ENCODE peak calls at places on chromosomes 3 and 15, in seven cellular contexts. D is NT2/D1; M is adipocyte; W is CD4-positive, CD25-positive, alpha-beta regulatory T cell; H is stomach; T is upper lobe of left lung; X is psoas muscle. R is an unnamed sample.

GRCh38 chr3:18423401-18424212 is 1.5 kb downstream of the SATB1 start:
- DNase-seq in D (no peak), M (peak; percentile 76), W (peak; percentile 51), H (peak; percentile 48), T (no peak), X (no peak), R (peak; percentile 75)

GRCh38 chr3:181103605-181104004 is 114.1 kb upstream of the DNAJC19 start:
- DNase-seq in D (peak; percentile 70), M (no peak), W (no peak), H (no peak), T (no peak), X (no peak), R (peak; percentile 47)

GRCh38 chr15:90412356-90413194 is 24.5 kb downstream of the IQGAP1 start:
- DNase-seq in D (peak; percentile 33), M (peak; percentile 74), W (no peak), H (peak; percentile 59), T (no peak), X (no peak), R (no peak)

GRCh38 chr15:96053039-96054021 is 277.2 kb upstream of the NR2F2 start:
- DNase-seq in D (no peak), M (no peak), W (no peak), H (peak; percentile 75), T (peak; percentile 92), X (peak; percentile 78), R (peak; percentile 70)

GRCh38 chr3:33687406-33688010 is 30.5 kb downstream of the CLASP2 start:
- DNase-seq in D (no peak), M (peak; percentile 65), W (no peak), H (no peak), T (no peak), X (no peak), R (no peak)

GRCh38 chr3:45208587-45208986 is 17.5 kb downstream of the TMEM158 start:
- DNase-seq in D (no peak), M (no peak), W (no peak), H (no peak), T (no peak), X (no peak), R (no peak)

GRCh38 chr3:44359146-44359751 is 20.7 kb downstream of the TCAIM start:
- DNase-seq in D (peak; percentile 62), M (no peak), W (no peak), H (no peak), T (no peak), X (no peak), R (peak; percentile 61)

GRCh38 chr3:195811756-195812155 is at the start of gene MUC4:
- DNase-seq in D (no peak), M (no peak), W (no peak), H (no peak), T (no peak), X (no peak), R (peak; percentile 80)

GRCh38 chr15:80609512-80609946 is 85.6 kb upstream of the ABHD17C start:
- DNase-seq in D (no peak), M (peak; percentile 25), W (no peak), H (no peak), T (no peak), X (no peak), R (peak; percentile 81)

GRCh38 chr3:21747376-21747775 is 3.6 kb downstream of the ZNF385D start:
- DNase-seq in D (no peak), M (no peak), W (no peak), H (no peak), T (no peak), X (no peak), R (no peak)

GRCh38 chr15:70140543-70141375 is 43.0 kb upstream of the TLE3 start:
- DNase-seq in D (peak; percentile 64), M (no peak), W (peak; percentile 8), H (peak; percentile 39), T (no peak), X (peak; percentile 39), R (no peak)

GRCh38 chr3:151550642-151551041 is 89.8 kb upstream of the IGSF10 start:
- DNase-seq in D (no peak), M (no peak), W (no peak), H (no peak), T (no peak), X (no peak), R (no peak)

GRCh38 chr3:44880284-44880683 is 5.9 kb downstream of the TGM4 start:
- DNase-seq in D (no peak), M (no peak), W (no peak), H (no peak), T (no peak), X (no peak), R (no peak)

GRCh38 chr3:61562042-61562809 is 855 bp downstream of the PTPRG start:
- DNase-seq in D (no peak), M (peak; percentile 69), W (no peak), H (no peak), T (peak; percentile 86), X (peak; percentile 69), R (peak; percentile 38)

GRCh38 chr3:142863965-142864924 is 24.6 kb downstream of the PCOLCE2 start:
- DNase-seq in D (no peak), M (no peak), W (no peak), H (no peak), T (no peak), X (no peak), R (no peak)

DNA sequence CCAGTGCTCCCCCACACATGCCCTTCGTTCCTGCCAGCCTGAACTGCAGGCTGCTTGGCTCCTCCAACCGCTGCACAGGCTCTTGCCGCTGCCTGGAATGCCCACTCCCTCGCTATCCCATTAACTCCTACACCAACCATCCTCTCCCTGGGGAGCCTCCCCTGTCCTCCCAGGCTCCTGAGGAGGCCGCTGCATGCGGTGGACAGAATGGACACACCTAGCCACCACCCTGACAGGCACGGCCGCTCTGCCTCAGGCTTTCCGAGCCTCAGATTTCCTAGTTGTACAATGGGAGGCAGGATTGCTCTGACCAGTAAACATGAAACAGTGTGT is 2.3 kb downstream of the PLXNB1 start:
- DNase-seq in D (no peak), M (peak; percentile 16), W (no peak), H (no peak), T (no peak), X (no peak), R (no peak)
- H3K4me3 ChIP-seq in D (no peak overlapping the region), M (peak overlapping the region; percentile 82), W (no peak overlapping the region), H (peak overlapping the region; percentile 84), T (no peak overlapping the region), X (peak overlapping the region; percentile 84), R (no peak overlapping the region)

DNA sequence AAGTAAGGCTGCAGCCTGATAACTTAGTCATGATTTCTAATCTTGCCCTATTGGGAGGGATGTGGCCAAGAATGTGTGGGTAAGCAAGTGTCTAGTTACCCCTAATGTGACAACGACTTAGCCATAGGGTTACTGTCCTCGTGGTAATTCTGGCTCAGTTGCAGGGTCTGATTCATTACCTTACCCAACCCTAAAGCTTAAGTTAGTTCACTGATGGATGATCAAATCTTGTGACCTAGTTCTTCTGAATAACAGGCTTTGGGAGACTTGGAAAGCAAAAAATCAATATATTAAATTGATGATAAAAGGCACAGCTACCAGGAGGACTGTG is 1.6 kb upstream of the INTS14 start:
- DNase-seq in D (no peak), M (no peak), W (no peak), H (no peak), T (no peak), X (no peak), R (no peak)
- H3K4me1 ChIP-seq in D (no peaks in the 10 kb centered on the region), M (peaks cover 26% of the 10 kb centered on the region), W (peaks cover 20% of the 10 kb centered on the region), H (peaks cover 31% of the 10 kb centered on the region), T (peaks cover 24% of the 10 kb centered on the region), X (peaks cover 17% of the 10 kb centered on the region), R (peaks cover 14% of the 10 kb centered on the region)

GRCh38 chr3:122077293-122078234 is 22.4 kb downstream of the CD86 start:
- DNase-seq in D (no peak), M (no peak), W (no peak), H (no peak), T (no peak), X (no peak), R (no peak)

GRCh38 chr3:122074621-122075265 is 19.6 kb downstream of the CD86 start:
- DNase-seq in D (no peak), M (no peak), W (no peak), H (no peak), T (no peak), X (peak; percentile 62), R (no peak)

GRCh38 chr3:122078235-122078935 is 23.2 kb downstream of the CD86 start:
- DNase-seq in D (no peak), M (no peak), W (no peak), H (no peak), T (no peak), X (no peak), R (no peak)

GRCh38 chr3:122079524-122079923 is 24.4 kb downstream of the CD86 start:
- DNase-seq in D (no peak), M (no peak), W (no peak), H (no peak), T (no peak), X (no peak), R (no peak)

DNA sequence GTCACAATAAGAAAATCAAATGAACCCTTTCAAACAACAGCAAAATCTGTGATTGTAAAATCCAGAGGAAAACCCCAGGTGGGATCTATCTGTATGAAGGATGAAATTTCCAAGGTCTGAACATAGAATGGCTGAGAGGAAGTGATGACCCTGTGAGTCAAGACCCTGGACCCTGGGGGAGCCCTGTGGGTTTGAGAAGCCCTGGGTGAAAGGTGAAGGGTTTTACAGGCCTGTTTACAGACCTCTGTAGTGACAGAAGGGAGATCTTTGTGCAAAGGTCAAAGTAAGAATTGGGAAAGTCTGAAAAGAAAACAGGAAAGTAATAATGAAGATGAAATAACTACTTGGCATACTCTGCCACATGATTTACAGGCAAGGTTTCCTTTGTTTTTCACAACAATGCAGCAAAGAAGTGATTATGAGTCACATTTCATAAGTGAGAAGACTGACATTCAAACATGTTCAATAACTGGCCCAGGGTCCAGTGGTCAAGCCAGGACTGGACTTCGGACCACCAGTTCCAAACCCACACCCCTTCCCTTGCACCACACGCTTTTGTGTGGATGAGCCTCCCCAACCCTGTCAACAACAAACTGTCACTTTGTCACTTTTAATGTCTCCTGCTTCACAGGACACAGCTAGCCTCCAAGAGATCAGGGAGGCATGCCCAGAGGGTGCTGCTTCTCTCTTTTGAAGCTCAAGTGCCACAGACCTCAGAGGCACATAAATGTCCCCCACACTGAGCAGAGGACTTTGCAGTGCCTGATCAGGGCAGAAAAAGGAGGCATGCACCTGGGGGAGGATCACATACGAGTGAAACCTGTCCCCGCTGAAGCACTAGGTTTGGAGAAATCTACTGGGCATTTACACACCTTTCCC is 21.5 kb downstream of the CD86 start:
- DNase-seq in D (no peak), M (no peak), W (no peak), H (no peak), T (no peak), X (no peak), R (no peak)
- H3K4me3 ChIP-seq in D (no peak overlapping the region), M (no peak overlapping the region), W (no peak overlapping the region), H (no peak overlapping the region), T (no peak overlapping the region), X (no peak overlapping the region), R (no peak overlapping the region)

GRCh38 chr3:177336841-177337430 is 139.7 kb upstream of the TBL1XR1 start:
- DNase-seq in D (no peak), M (peak; percentile 25), W (no peak), H (no peak), T (no peak), X (no peak), R (no peak)

GRCh38 chr3:177334803-177335202 is 137.5 kb upstream of the TBL1XR1 start:
- DNase-seq in D (no peak), M (no peak), W (no peak), H (no peak), T (no peak), X (no peak), R (no peak)

GRCh38 chr3:177333535-177334495 is 136.5 kb upstream of the TBL1XR1 start:
- DNase-seq in D (no peak), M (no peak), W (no peak), H (no peak), T (no peak), X (peak; percentile 58), R (no peak)

GRCh38 chr3:177337548-177338331 is 140.5 kb upstream of the TBL1XR1 start:
- DNase-seq in D (no peak), M (peak; percentile 66), W (no peak), H (no peak), T (no peak), X (no peak), R (peak; percentile 33)

GRCh38 chr3:177335728-177336127 is 138.4 kb upstream of the TBL1XR1 start:
- DNase-seq in D (no peak), M (peak; percentile 64), W (no peak), H (no peak), T (no peak), X (no peak), R (no peak)
- H3K4me1 ChIP-seq in D (no peaks in the 10 kb centered on the region), M (peaks cover 78% of the 10 kb centered on the region), W (peaks cover 5% of the 10 kb centered on the region), H (peaks cover 3% of the 10 kb centered on the region), T (peaks cover 22% of the 10 kb centered on the region), X (peaks cover 51% of the 10 kb centered on the region), R (peaks cover 25% of the 10 kb centered on the region)

R was measured in HAP-1.